ENCODE peak calls at places on chromosome X, in four cellular contexts. One of them, this sample, is unnamed.

GRCh38 chrX:117743469-117744251 is 372.9 kb downstream of the KLHL13 start:
- DNase-seq in GM12878: no peak
- DNase-seq in HepG2: peak
- DNase-seq in K562: no peak
- DNase-seq in this sample: peak

GRCh38 chrX:3345281-3346081 is 971 bp downstream of the MXRA5 start:
- DNase-seq in K562: no peak
- DNase-seq in GM12878: no peak
- DNase-seq in HepG2: no peak
- DNase-seq in this sample: no peak

GRCh38 chrX:3029084-3029483 is 12.2 kb upstream of the ARSF start:
- DNase-seq in HepG2: no peak
- DNase-seq in K562: no peak
- DNase-seq in GM12878: no peak
- DNase-seq in this sample: no peak

GRCh38 chrX:106203315-106203714 is 35.2 kb downstream of the PWWP3B start:
- DNase-seq in GM12878: no peak
- DNase-seq in HepG2: peak
- DNase-seq in K562: no peak
- DNase-seq in this sample: no peak

GRCh38 chrX:19956923-19957322 is 33.9 kb downstream of the BCLAF3 start:
- DNase-seq in K562: no peak
- DNase-seq in GM12878: no peak
- DNase-seq in HepG2: no peak
- DNase-seq in this sample: no peak

GRCh38 chrX:103913356-103914020 is 48.9 kb upstream of the TMSB15B start:
- DNase-seq in GM12878: no peak
- DNase-seq in HepG2: no peak
- DNase-seq in K562: no peak
- DNase-seq in this sample: no peak

GRCh38 chrX:9788908-9789307 is 2.7 kb downstream of the SHROOM2 start:
- DNase-seq in K562: no peak
- DNase-seq in GM12878: no peak
- DNase-seq in HepG2: peak
- DNase-seq in this sample: no peak

GRCh38 chrX:153582896-153583295 is 16.0 kb downstream of the CCNQ start:
- DNase-seq in GM12878: peak
- DNase-seq in HepG2: peak
- DNase-seq in K562: peak
- DNase-seq in this sample: no peak

GRCh38 chrX:68710870-68711576 is 63.6 kb downstream of the STARD8 start:
- DNase-seq in GM12878: no peak
- DNase-seq in K562: peak
- DNase-seq in HepG2: peak
- DNase-seq in this sample: peak

GRCh38 chrX:81378550-81378949 is 176.6 kb downstream of the SH3BGRL start:
- DNase-seq in GM12878: no peak
- DNase-seq in K562: no peak
- DNase-seq in HepG2: no peak
- DNase-seq in this sample: no peak

GRCh38 chrX:39527045-39527444 is 570.7 kb downstream of the BCOR start:
- DNase-seq in GM12878: no peak
- DNase-seq in K562: peak
- DNase-seq in HepG2: no peak
- DNase-seq in this sample: no peak

GRCh38 chrX:38796926-38797325 is 4.3 kb upstream of the MID1IP1 start:
- DNase-seq in GM12878: no peak
- DNase-seq in K562: no peak
- DNase-seq in HepG2: no peak
- DNase-seq in this sample: no peak

DNA sequence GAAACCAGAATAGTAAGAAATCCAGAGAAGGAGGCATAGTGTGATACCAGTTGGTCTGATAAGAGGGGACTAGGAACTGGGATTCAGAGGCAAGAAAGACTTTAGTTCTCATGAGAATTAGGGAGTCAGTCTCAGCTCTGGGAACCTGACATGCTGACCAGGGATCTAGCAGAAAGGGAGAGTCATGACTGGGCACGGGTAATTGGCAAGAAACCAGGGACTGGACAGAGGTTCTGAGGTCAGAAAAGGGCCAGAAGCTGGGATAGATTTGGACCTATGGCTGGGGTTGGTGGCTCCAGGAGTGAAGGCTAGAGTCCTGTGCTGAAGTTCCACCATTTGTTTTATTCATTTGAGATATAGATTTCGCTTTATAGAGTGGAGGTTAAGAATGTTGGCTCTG is 110.2 kb upstream of the C1GALT1C1 start:
- DNase-seq in HepG2: no peak
- DNase-seq in GM12878: no peak
- DNase-seq in K562: no peak
- DNase-seq in this sample: no peak
- TF ChIP-seq FOXK2 in HepG2: no peak
- TF ChIP-seq FOXK2 in GM12878: no peak
- TF ChIP-seq FOXK2 in K562: no peak
- TF ChIP-seq FOXK2 in this sample: no peak

GRCh38 chrX:155745792-155746191 is 133.0 kb upstream of the TMLHE start:
- DNase-seq in K562: peak
- DNase-seq in HepG2: peak
- DNase-seq in GM12878: no peak
- DNase-seq in this sample: peak
- TF ChIP-seq FOXK2 in K562: no peak
- TF ChIP-seq FOXK2 in HepG2: no peak
- TF ChIP-seq FOXK2 in GM12878: no peak
- TF ChIP-seq FOXK2 in this sample: no peak

GRCh38 chrX:78545233-78545632 is 113.9 kb downstream of the RTL3 start:
- DNase-seq in HepG2: no peak
- DNase-seq in GM12878: no peak
- DNase-seq in K562: no peak
- DNase-seq in this sample: no peak

GRCh38 chrX:78543281-78543680 is 115.8 kb downstream of the RTL3 start:
- DNase-seq in HepG2: no peak
- DNase-seq in GM12878: no peak
- DNase-seq in K562: no peak
- DNase-seq in this sample: no peak

GRCh38 chrX:78548012-78548411 is 111.1 kb downstream of the RTL3 start:
- DNase-seq in K562: no peak
- DNase-seq in HepG2: no peak
- DNase-seq in GM12878: no peak
- DNase-seq in this sample: no peak
- TF ChIP-seq FOXK2 in K562: no peak
- TF ChIP-seq FOXK2 in HepG2: no peak
- TF ChIP-seq FOXK2 in GM12878: no peak
- TF ChIP-seq FOXK2 in this sample: no peak

DNA sequence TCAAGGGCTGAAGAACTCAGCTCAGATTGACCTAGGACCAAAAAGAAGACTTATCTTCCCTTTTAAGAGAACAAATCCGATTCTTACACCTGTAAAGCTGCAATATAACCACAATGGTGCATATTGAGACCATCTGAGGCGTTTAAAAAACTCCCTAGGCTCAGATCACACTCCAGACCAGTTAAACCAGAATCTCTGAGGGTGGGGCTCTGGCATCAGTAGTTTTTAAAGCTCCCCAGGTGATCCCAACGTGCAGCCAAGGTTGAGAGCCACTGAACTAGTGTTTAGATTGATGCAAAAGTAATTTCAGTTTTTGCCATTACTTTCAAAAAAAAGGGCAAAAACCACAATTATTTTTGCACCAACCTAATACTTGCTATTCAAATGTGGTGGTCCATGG is 73.9 kb upstream of the GPM6B start:
- DNase-seq in GM12878: no peak
- DNase-seq in K562: no peak
- DNase-seq in HepG2: no peak
- DNase-seq in this sample: no peak
- TF ChIP-seq FOXK2 in GM12878: no peak
- TF ChIP-seq FOXK2 in K562: no peak
- TF ChIP-seq FOXK2 in HepG2: no peak
- TF ChIP-seq FOXK2 in this sample: no peak

GRCh38 chrX:47380268-47380667 is 9.9 kb downstream of the ZNF157 start:
- DNase-seq in K562: no peak
- DNase-seq in HepG2: peak
- DNase-seq in GM12878: peak
- DNase-seq in this sample: no peak
- TF ChIP-seq FOXK2 in K562: no peak
- TF ChIP-seq FOXK2 in HepG2: no peak
- TF ChIP-seq FOXK2 in GM12878: no peak
- TF ChIP-seq FOXK2 in this sample: no peak

GRCh38 chrX:12999422-12999821 is 24.5 kb downstream of the TMSB4X start:
- DNase-seq in K562: no peak
- DNase-seq in HepG2: no peak
- DNase-seq in GM12878: no peak
- DNase-seq in this sample: no peak

GRCh38 chrX:13001961-13002671 is 27.2 kb downstream of the TMSB4X start:
- DNase-seq in HepG2: no peak
- DNase-seq in GM12878: no peak
- DNase-seq in K562: no peak
- DNase-seq in this sample: no peak

GRCh38 chrX:12997898-12998687 is 23.2 kb downstream of the TMSB4X start:
- DNase-seq in HepG2: no peak
- DNase-seq in K562: no peak
- DNase-seq in GM12878: no peak
- DNase-seq in this sample: no peak

GRCh38 chrX:13001097-13001496 is 26.2 kb downstream of the TMSB4X start:
- DNase-seq in K562: no peak
- DNase-seq in GM12878: no peak
- DNase-seq in HepG2: no peak
- DNase-seq in this sample: no peak

GRCh38 chrX:13000311-13000811 is 25.5 kb downstream of the TMSB4X start:
- DNase-seq in GM12878: peak
- DNase-seq in K562: no peak
- DNase-seq in HepG2: no peak
- DNase-seq in this sample: no peak
- TF ChIP-seq FOXK2 in GM12878: no peak
- TF ChIP-seq FOXK2 in K562: no peak
- TF ChIP-seq FOXK2 in HepG2: no peak
- TF ChIP-seq FOXK2 in this sample: no peak

GRCh38 chrX:4936315-4936714 is 1222.9 kb upstream of the PRKX start:
- DNase-seq in K562: no peak
- DNase-seq in GM12878: no peak
- DNase-seq in HepG2: no peak
- DNase-seq in this sample: no peak

GRCh38 chrX:4935387-4935786 is 1221.9 kb upstream of the PRKX start:
- DNase-seq in K562: no peak
- DNase-seq in GM12878: no peak
- DNase-seq in HepG2: no peak
- DNase-seq in this sample: no peak

GRCh38 chrX:4932790-4933189 is 1219.3 kb upstream of the PRKX start:
- DNase-seq in K562: no peak
- DNase-seq in GM12878: no peak
- DNase-seq in HepG2: no peak
- DNase-seq in this sample: no peak

DNA sequence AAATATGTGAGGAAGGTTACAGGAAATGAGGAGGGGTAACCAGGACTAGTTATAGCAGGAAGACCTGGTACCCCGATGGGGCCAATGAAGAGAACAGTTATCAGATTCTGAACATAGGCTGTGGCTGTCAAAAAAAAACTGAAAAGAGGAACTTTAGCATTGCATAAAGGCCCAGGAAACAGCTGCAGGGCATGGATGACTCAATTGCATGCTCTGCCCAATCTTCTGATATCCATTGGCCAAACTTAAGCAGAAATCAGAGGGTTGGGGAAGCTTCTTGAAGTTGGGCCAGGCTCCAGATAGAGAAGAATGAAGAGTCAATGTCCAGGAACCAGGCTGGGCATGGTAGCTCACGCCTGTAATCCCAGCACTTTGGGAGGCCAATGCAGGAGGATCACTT is 1222.4 kb upstream of the PRKX start:
- DNase-seq in K562: no peak
- DNase-seq in GM12878: no peak
- DNase-seq in HepG2: no peak
- DNase-seq in this sample: no peak
- TF ChIP-seq FOXK2 in K562: no peak
- TF ChIP-seq FOXK2 in GM12878: no peak
- TF ChIP-seq FOXK2 in HepG2: no peak
- TF ChIP-seq FOXK2 in this sample: no peak

GRCh38 chrX:65644621-65645287 is 22.7 kb upstream of the MSN start:
- DNase-seq in HepG2: no peak
- DNase-seq in GM12878: no peak
- DNase-seq in K562: peak
- DNase-seq in this sample: no peak
- TF ChIP-seq FOXK2 in HepG2: no peak
- TF ChIP-seq FOXK2 in GM12878: no peak
- TF ChIP-seq FOXK2 in K562: no peak
- TF ChIP-seq FOXK2 in this sample: no peak

GRCh38 chrX:115583730-115584004 is 22.7 kb downstream of the PLS3 start:
- DNase-seq in K562: no peak
- DNase-seq in GM12878: no peak
- DNase-seq in HepG2: no peak
- DNase-seq in this sample: no peak

GRCh38 chrX:115584715-115585114 is 23.7 kb downstream of the PLS3 start:
- DNase-seq in K562: no peak
- DNase-seq in GM12878: no peak
- DNase-seq in HepG2: no peak
- DNase-seq in this sample: no peak

GRCh38 chrX:115582871-115583729 is 22.1 kb downstream of the PLS3 start:
- DNase-seq in K562: no peak
- DNase-seq in HepG2: no peak
- DNase-seq in GM12878: no peak
- DNase-seq in this sample: no peak

GRCh38 chrX:115579786-115580294 is 18.9 kb downstream of the PLS3 start:
- DNase-seq in HepG2: no peak
- DNase-seq in GM12878: no peak
- DNase-seq in K562: no peak
- DNase-seq in this sample: no peak

GRCh38 chrX:115582035-115582870 is 21.3 kb downstream of the PLS3 start:
- DNase-seq in GM12878: no peak
- DNase-seq in K562: no peak
- DNase-seq in HepG2: no peak
- DNase-seq in this sample: no peak
- TF ChIP-seq FOXK2 in GM12878: no peak
- TF ChIP-seq FOXK2 in K562: no peak
- TF ChIP-seq FOXK2 in HepG2: no peak
- TF ChIP-seq FOXK2 in this sample: no peak